ENCODE peak calls at places on chromosomes 2 and 18, in nine cellular contexts. X is activated naive CD4-positive, alpha-beta T cell treated with Interleukin-2 at 50 U/mL for 16 hours; C is activated CD8-positive, alpha-beta memory T cell treated with anti-CD3 and anti-CD28 coated beads, Interleukin-2, amount 50 U/mL, for 4 hours; O is SK-N-DZ; R is head of caudate nucleus; Y is pons; K is testis; Z is T follicular helper cell; S is HCT116. F is an unnamed sample.

GRCh38 chr18:32049393-32050161 is 31.0 kb downstream of the RNF125 start:
- DNase-seq in X (peak; percentile 30), C (peak; percentile 29), O (no peak), R (peak; percentile 7), Y (peak; percentile 52), K (no peak), Z (no peak), S (no peak), F (peak; percentile 52)

GRCh38 chr2:20457027-20457426 is 10.2 kb downstream of the RHOB start:
- DNase-seq in X (no peak), C (no peak), O (no peak), R (no peak), Y (no peak), K (no peak), Z (no peak), S (no peak), F (no peak)

GRCh38 chr2:42974303-42974696 is 181.9 kb upstream of the HAAO start:
- DNase-seq in X (no peak), C (no peak), O (no peak), R (no peak), Y (no peak), K (no peak), Z (no peak), S (no peak), F (no peak)

GRCh38 chr2:96099861-96100798 is 16.2 kb downstream of the ADRA2B start:
- DNase-seq in X (no peak), C (peak; percentile 7), O (no peak), R (no peak), Y (no peak), K (peak; percentile 7), Z (no peak), S (no peak), F (peak; percentile 27)

GRCh38 chr2:62112192-62112591 is 83.7 kb upstream of the B3GNT2 start:
- DNase-seq in X (no peak), C (no peak), O (no peak), R (no peak), Y (peak; percentile 25), K (no peak), Z (no peak), S (no peak), F (no peak)

GRCh38 chr2:202624133-202624532 is 10.6 kb upstream of the FAM117B start:
- DNase-seq in X (no peak), C (no peak), O (no peak), R (no peak), Y (no peak), K (no peak), Z (no peak), S (no peak), F (no peak)

GRCh38 chr2:128375454-128375853 is 56.8 kb upstream of the HS6ST1 start:
- DNase-seq in X (no peak), C (no peak), O (no peak), R (no peak), Y (no peak), K (peak; percentile 11), Z (no peak), S (no peak), F (no peak)

GRCh38 chr2:239308696-239309397 is 92.0 kb downstream of the HDAC4 start:
- DNase-seq in X (no peak), C (peak; percentile 6), O (peak; percentile 74), R (no peak), Y (no peak), K (peak; percentile 68), Z (no peak), S (no peak), F (peak; percentile 25)

GRCh38 chr2:2848621-2849443 is 517.8 kb upstream of the MYT1L start:
- DNase-seq in X (no peak), C (no peak), O (peak; percentile 83), R (peak; percentile 31), Y (no peak), K (no peak), Z (no peak), S (no peak), F (no peak)

GRCh38 chr2:62577994-62578836 is 72.2 kb upstream of the TMEM17 start:
- DNase-seq in X (no peak), C (no peak), O (no peak), R (no peak), Y (no peak), K (no peak), Z (no peak), S (peak; percentile 99), F (no peak)

GRCh38 chr2:109439315-109439714 is 174.5 kb downstream of the SEPTIN10 start:
- DNase-seq in X (no peak), C (no peak), O (no peak), R (no peak), Y (no peak), K (no peak), Z (no peak), S (no peak), F (no peak)

GRCh38 chr2:205845446-205845845 is 163.1 kb downstream of the NRP2 start:
- DNase-seq in X (no peak), C (no peak), O (no peak), R (no peak), Y (no peak), K (no peak), Z (no peak), S (no peak), F (no peak)

GRCh38 chr2:2269989-2270562 is 61.0 kb downstream of the MYT1L start:
- DNase-seq in X (no peak), C (no peak), O (no peak), R (no peak), Y (no peak), K (no peak), Z (no peak), S (no peak), F (peak; percentile 6)

GRCh38 chr18:79613186-79613931 is 66.2 kb upstream of the CTDP1 start:
- DNase-seq in X (no peak), C (peak; percentile 7), O (no peak), R (no peak), Y (no peak), K (no peak), Z (no peak), S (no peak), F (no peak)

F was measured in activated T-cell treated with anti-CD3 and anti-CD28 coated beads, Interleukin-2, amount 50 U/mL, for 24 hours.